ENCODE peak calls at places on chromosome 17, in seven cellular contexts. One of them, this sample, is unnamed.

GRCh38 chr17:72361892-72362291 is 241.1 kb downstream of the SOX9 start:
- DNase-seq in neural crest cell: no peak
- DNase-seq in activated T-helper 9 cell treated with anti-CD3 and anti-CD28 coated beads, Interleukin-2, amount 50 U/mL, for 16 hours: no peak
- DNase-seq in activated T-cell treated with anti-CD3 and anti-CD28 coated beads for 24 hours: no peak
- DNase-seq in posterior cingulate gyrus: no peak
- DNase-seq in fibroblast of the aortic adventitia: no peak
- DNase-seq in GDM1: no peak
- DNase-seq in this sample: no peak

GRCh38 chr17:57899391-57899790 is 49.5 kb upstream of the MRPS23 start:
- DNase-seq in activated T-helper 9 cell treated with anti-CD3 and anti-CD28 coated beads, Interleukin-2, amount 50 U/mL, for 16 hours: no peak
- DNase-seq in activated T-cell treated with anti-CD3 and anti-CD28 coated beads for 24 hours: no peak
- DNase-seq in fibroblast of the aortic adventitia: peak; percentile 18
- DNase-seq in GDM1: no peak
- DNase-seq in neural crest cell: no peak
- DNase-seq in posterior cingulate gyrus: peak; percentile 60
- DNase-seq in this sample: no peak

GRCh38 chr17:1716912-1717695 is 6.9 kb upstream of the TLCD2 start:
- DNase-seq in GDM1: peak; percentile 93
- DNase-seq in fibroblast of the aortic adventitia: peak; percentile 99
- DNase-seq in activated T-helper 9 cell treated with anti-CD3 and anti-CD28 coated beads, Interleukin-2, amount 50 U/mL, for 16 hours: peak; percentile 76
- DNase-seq in neural crest cell: peak; percentile 81
- DNase-seq in activated T-cell treated with anti-CD3 and anti-CD28 coated beads for 24 hours: peak; percentile 85
- DNase-seq in posterior cingulate gyrus: peak; percentile 96
- DNase-seq in this sample: peak; percentile 67

GRCh38 chr17:42969006-42969581 is 4.8 kb upstream of the AARSD1 start:
- DNase-seq in activated T-cell treated with anti-CD3 and anti-CD28 coated beads for 24 hours: no peak
- DNase-seq in activated T-helper 9 cell treated with anti-CD3 and anti-CD28 coated beads, Interleukin-2, amount 50 U/mL, for 16 hours: no peak
- DNase-seq in GDM1: no peak
- DNase-seq in fibroblast of the aortic adventitia: peak; percentile 87
- DNase-seq in posterior cingulate gyrus: no peak
- DNase-seq in neural crest cell: no peak
- DNase-seq in this sample: no peak

GRCh38 chr17:74452841-74453661 is 13.4 kb upstream of the CD300A start:
- DNase-seq in activated T-helper 9 cell treated with anti-CD3 and anti-CD28 coated beads, Interleukin-2, amount 50 U/mL, for 16 hours: no peak
- DNase-seq in neural crest cell: no peak
- DNase-seq in GDM1: no peak
- DNase-seq in activated T-cell treated with anti-CD3 and anti-CD28 coated beads for 24 hours: no peak
- DNase-seq in fibroblast of the aortic adventitia: no peak
- DNase-seq in posterior cingulate gyrus: no peak
- DNase-seq in this sample: no peak

GRCh38 chr17:50175035-50175788 is 9.4 kb downstream of the SGCA start:
- DNase-seq in fibroblast of the aortic adventitia: peak; percentile 17
- DNase-seq in activated T-cell treated with anti-CD3 and anti-CD28 coated beads for 24 hours: no peak
- DNase-seq in neural crest cell: no peak
- DNase-seq in activated T-helper 9 cell treated with anti-CD3 and anti-CD28 coated beads, Interleukin-2, amount 50 U/mL, for 16 hours: no peak
- DNase-seq in posterior cingulate gyrus: peak; percentile 54
- DNase-seq in GDM1: no peak
- DNase-seq in this sample: no peak

GRCh38 chr17:42475121-42475520 is 16.4 kb downstream of the ATP6V0A1 start:
- DNase-seq in neural crest cell: no peak
- DNase-seq in activated T-cell treated with anti-CD3 and anti-CD28 coated beads for 24 hours: no peak
- DNase-seq in GDM1: no peak
- DNase-seq in fibroblast of the aortic adventitia: no peak
- DNase-seq in activated T-helper 9 cell treated with anti-CD3 and anti-CD28 coated beads, Interleukin-2, amount 50 U/mL, for 16 hours: no peak
- DNase-seq in posterior cingulate gyrus: no peak
- DNase-seq in this sample: no peak

GRCh38 chr17:65279456-65279855 is 142.3 kb downstream of the RGS9 start:
- DNase-seq in GDM1: no peak
- DNase-seq in fibroblast of the aortic adventitia: no peak
- DNase-seq in activated T-cell treated with anti-CD3 and anti-CD28 coated beads for 24 hours: no peak
- DNase-seq in posterior cingulate gyrus: no peak
- DNase-seq in neural crest cell: no peak
- DNase-seq in activated T-helper 9 cell treated with anti-CD3 and anti-CD28 coated beads, Interleukin-2, amount 50 U/mL, for 16 hours: no peak
- DNase-seq in this sample: no peak

GRCh38 chr17:7716901-7717755 is at the start of gene DNAH2:
- DNase-seq in GDM1: peak; percentile 75
- DNase-seq in posterior cingulate gyrus: peak; percentile 95
- DNase-seq in activated T-cell treated with anti-CD3 and anti-CD28 coated beads for 24 hours: peak; percentile 40
- DNase-seq in fibroblast of the aortic adventitia: peak; percentile 91
- DNase-seq in activated T-helper 9 cell treated with anti-CD3 and anti-CD28 coated beads, Interleukin-2, amount 50 U/mL, for 16 hours: peak; percentile 24
- DNase-seq in neural crest cell: peak; percentile 87
- DNase-seq in this sample: no peak

GRCh38 chr17:39600469-39601009 is 7.2 kb downstream of the NEUROD2 start:
- DNase-seq in activated T-helper 9 cell treated with anti-CD3 and anti-CD28 coated beads, Interleukin-2, amount 50 U/mL, for 16 hours: no peak
- DNase-seq in posterior cingulate gyrus: no peak
- DNase-seq in fibroblast of the aortic adventitia: no peak
- DNase-seq in GDM1: no peak
- DNase-seq in activated T-cell treated with anti-CD3 and anti-CD28 coated beads for 24 hours: no peak
- DNase-seq in neural crest cell: no peak
- DNase-seq in this sample: no peak

GRCh38 chr17:43599835-43600234 is 53.7 kb upstream of the ETV4 start:
- DNase-seq in activated T-cell treated with anti-CD3 and anti-CD28 coated beads for 24 hours: no peak
- DNase-seq in posterior cingulate gyrus: no peak
- DNase-seq in activated T-helper 9 cell treated with anti-CD3 and anti-CD28 coated beads, Interleukin-2, amount 50 U/mL, for 16 hours: no peak
- DNase-seq in GDM1: no peak
- DNase-seq in neural crest cell: no peak
- DNase-seq in fibroblast of the aortic adventitia: peak; percentile 89
- DNase-seq in this sample: no peak

GRCh38 chr17:57565119-57565635 is 179.9 kb downstream of the CCDC182 start:
- DNase-seq in activated T-helper 9 cell treated with anti-CD3 and anti-CD28 coated beads, Interleukin-2, amount 50 U/mL, for 16 hours: no peak
- DNase-seq in GDM1: no peak
- DNase-seq in fibroblast of the aortic adventitia: no peak
- DNase-seq in neural crest cell: no peak
- DNase-seq in posterior cingulate gyrus: no peak
- DNase-seq in activated T-cell treated with anti-CD3 and anti-CD28 coated beads for 24 hours: no peak
- DNase-seq in this sample: no peak

GRCh38 chr17:39745335-39746144 is 7.8 kb downstream of the GRB7 start:
- DNase-seq in neural crest cell: no peak
- DNase-seq in activated T-helper 9 cell treated with anti-CD3 and anti-CD28 coated beads, Interleukin-2, amount 50 U/mL, for 16 hours: no peak
- DNase-seq in activated T-cell treated with anti-CD3 and anti-CD28 coated beads for 24 hours: no peak
- DNase-seq in posterior cingulate gyrus: no peak
- DNase-seq in GDM1: no peak
- DNase-seq in fibroblast of the aortic adventitia: no peak
- DNase-seq in this sample: no peak

GRCh38 chr17:49195746-49196145 is 14.6 kb downstream of the GNGT2 start:
- DNase-seq in posterior cingulate gyrus: no peak
- DNase-seq in neural crest cell: no peak
- DNase-seq in fibroblast of the aortic adventitia: no peak
- DNase-seq in GDM1: no peak
- DNase-seq in activated T-helper 9 cell treated with anti-CD3 and anti-CD28 coated beads, Interleukin-2, amount 50 U/mL, for 16 hours: no peak
- DNase-seq in activated T-cell treated with anti-CD3 and anti-CD28 coated beads for 24 hours: no peak
- DNase-seq in this sample: no peak

GRCh38 chr17:31487648-31488263 is 96.3 kb downstream of the RAB11FIP4 start:
- DNase-seq in activated T-cell treated with anti-CD3 and anti-CD28 coated beads for 24 hours: peak; percentile 88
- DNase-seq in GDM1: peak; percentile 63
- DNase-seq in fibroblast of the aortic adventitia: peak; percentile 11
- DNase-seq in neural crest cell: peak; percentile 49
- DNase-seq in activated T-helper 9 cell treated with anti-CD3 and anti-CD28 coated beads, Interleukin-2, amount 50 U/mL, for 16 hours: peak; percentile 95
- DNase-seq in posterior cingulate gyrus: peak; percentile 95
- DNase-seq in this sample: peak; percentile 93

GRCh38 chr17:58264407-58265103 is 16.2 kb downstream of the MPO start:
- DNase-seq in activated T-helper 9 cell treated with anti-CD3 and anti-CD28 coated beads, Interleukin-2, amount 50 U/mL, for 16 hours: no peak
- DNase-seq in posterior cingulate gyrus: no peak
- DNase-seq in GDM1: no peak
- DNase-seq in activated T-cell treated with anti-CD3 and anti-CD28 coated beads for 24 hours: no peak
- DNase-seq in fibroblast of the aortic adventitia: no peak
- DNase-seq in neural crest cell: no peak
- DNase-seq in this sample: no peak

GRCh38 chr17:28130455-28130854 is 88.0 kb downstream of the NLK start:
- DNase-seq in GDM1: peak; percentile 12
- DNase-seq in posterior cingulate gyrus: no peak
- DNase-seq in activated T-helper 9 cell treated with anti-CD3 and anti-CD28 coated beads, Interleukin-2, amount 50 U/mL, for 16 hours: no peak
- DNase-seq in fibroblast of the aortic adventitia: no peak
- DNase-seq in neural crest cell: no peak
- DNase-seq in activated T-cell treated with anti-CD3 and anti-CD28 coated beads for 24 hours: no peak
- DNase-seq in this sample: no peak

GRCh38 chr17:70767102-70767701 is 597.9 kb downstream of the KCNJ2 start:
- DNase-seq in neural crest cell: peak; percentile 21
- DNase-seq in fibroblast of the aortic adventitia: peak; percentile 44
- DNase-seq in activated T-cell treated with anti-CD3 and anti-CD28 coated beads for 24 hours: no peak
- DNase-seq in GDM1: no peak
- DNase-seq in posterior cingulate gyrus: no peak
- DNase-seq in activated T-helper 9 cell treated with anti-CD3 and anti-CD28 coated beads, Interleukin-2, amount 50 U/mL, for 16 hours: no peak
- DNase-seq in this sample: no peak

GRCh38 chr17:48503747-48504146 is 27.1 kb downstream of the HOXB1 start:
- DNase-seq in activated T-helper 9 cell treated with anti-CD3 and anti-CD28 coated beads, Interleukin-2, amount 50 U/mL, for 16 hours: no peak
- DNase-seq in neural crest cell: no peak
- DNase-seq in activated T-cell treated with anti-CD3 and anti-CD28 coated beads for 24 hours: no peak
- DNase-seq in posterior cingulate gyrus: no peak
- DNase-seq in GDM1: no peak
- DNase-seq in fibroblast of the aortic adventitia: no peak
- DNase-seq in this sample: no peak

GRCh38 chr17:43992641-43993040 is 11.8 kb upstream of the NAGS start:
- DNase-seq in fibroblast of the aortic adventitia: no peak
- DNase-seq in activated T-cell treated with anti-CD3 and anti-CD28 coated beads for 24 hours: no peak
- DNase-seq in GDM1: no peak
- DNase-seq in activated T-helper 9 cell treated with anti-CD3 and anti-CD28 coated beads, Interleukin-2, amount 50 U/mL, for 16 hours: no peak
- DNase-seq in neural crest cell: no peak
- DNase-seq in posterior cingulate gyrus: no peak
- DNase-seq in this sample: no peak

GRCh38 chr17:58060596-58061191 is 22.5 kb upstream of the DYNLL2 start:
- DNase-seq in GDM1: no peak
- DNase-seq in activated T-helper 9 cell treated with anti-CD3 and anti-CD28 coated beads, Interleukin-2, amount 50 U/mL, for 16 hours: no peak
- DNase-seq in neural crest cell: no peak
- DNase-seq in posterior cingulate gyrus: peak; percentile 91
- DNase-seq in fibroblast of the aortic adventitia: peak; percentile 15
- DNase-seq in activated T-cell treated with anti-CD3 and anti-CD28 coated beads for 24 hours: no peak
- DNase-seq in this sample: no peak

GRCh38 chr17:15271731-15272130 is 6.6 kb upstream of the PMP22 start:
- DNase-seq in neural crest cell: no peak
- DNase-seq in activated T-helper 9 cell treated with anti-CD3 and anti-CD28 coated beads, Interleukin-2, amount 50 U/mL, for 16 hours: no peak
- DNase-seq in posterior cingulate gyrus: no peak
- DNase-seq in fibroblast of the aortic adventitia: no peak
- DNase-seq in activated T-cell treated with anti-CD3 and anti-CD28 coated beads for 24 hours: no peak
- DNase-seq in GDM1: no peak
- DNase-seq in this sample: no peak

GRCh38 chr17:284676-285355 is 67.8 kb downstream of the RPH3AL start:
- DNase-seq in activated T-helper 9 cell treated with anti-CD3 and anti-CD28 coated beads, Interleukin-2, amount 50 U/mL, for 16 hours: no peak
- DNase-seq in fibroblast of the aortic adventitia: no peak
- DNase-seq in neural crest cell: no peak
- DNase-seq in posterior cingulate gyrus: peak; percentile 61
- DNase-seq in GDM1: no peak
- DNase-seq in activated T-cell treated with anti-CD3 and anti-CD28 coated beads for 24 hours: no peak
- DNase-seq in this sample: no peak

GRCh38 chr17:81993726-81994592 is 16.5 kb downstream of the ASPSCR1 start:
- DNase-seq in fibroblast of the aortic adventitia: no peak
- DNase-seq in activated T-cell treated with anti-CD3 and anti-CD28 coated beads for 24 hours: no peak
- DNase-seq in activated T-helper 9 cell treated with anti-CD3 and anti-CD28 coated beads, Interleukin-2, amount 50 U/mL, for 16 hours: no peak
- DNase-seq in neural crest cell: no peak
- DNase-seq in GDM1: no peak
- DNase-seq in posterior cingulate gyrus: no peak
- DNase-seq in this sample: no peak

This sample was measured in effector CD4-positive, alpha-beta T cell.